ENCODE peak calls at places on chromosomes 16 and 17, in four cellular contexts. L, I, Q and B are unnamed samples.

GRCh38 chr16:49343291-49343690 is 30.3 kb upstream of the C16orf78 start:
- DNase-seq in Q (no peak), I (no peak), L (no peak), B (no peak)

GRCh38 chr16:30652005-30652296 is 1.2 kb downstream of the PRR14 start:
- DNase-seq in I (no peak), L (no peak), Q (no peak), B (no peak)

GRCh38 chr16:17845031-17845430 is 374.3 kb upstream of the XYLT1 start:
- DNase-seq in Q (no peak), I (no peak), L (no peak), B (no peak)

GRCh38 chr16:77876776-77877175 is 88.4 kb downstream of the VAT1L start:
- DNase-seq in Q (no peak), L (no peak), I (no peak), B (no peak)

GRCh38 chr17:1201132-1201702 is 21.4 kb upstream of the ABR start:
- DNase-seq in I (no peak), Q (no peak), L (no peak), B (no peak)

GRCh38 chr17:51164911-51165679 is 1.1 kb upstream of the NME2 start:
- DNase-seq in Q (no peak), L (peak), I (no peak), B (no peak)

GRCh38 chr16:70717817-70718216 is 32.0 kb upstream of the MTSS2 start:
- DNase-seq in L (no peak), I (no peak), Q (no peak), B (no peak)

GRCh38 chr17:1083451-1084187 is 86.7 kb downstream of the TIMM22 start:
- DNase-seq in I (peak), Q (no peak), L (peak), B (no peak)

GRCh38 chr16:86298166-86299131 is 211.9 kb upstream of the FOXF1 start:
- DNase-seq in L (no peak), I (no peak), Q (no peak), B (peak)

GRCh38 chr17:1830288-1830687 is 483 bp downstream of the RPA1 start:
- DNase-seq in I (no peak), L (peak), Q (no peak), B (no peak)

GRCh38 chr17:8326591-8327583 is 12.8 kb upstream of the ODF4 start:
- DNase-seq in Q (no peak), I (peak), L (no peak), B (peak)

GRCh38 chr17:74652020-74652419 is 28.5 kb upstream of the CD300E start:
- DNase-seq in L (no peak), I (no peak), Q (no peak), B (no peak)

GRCh38 chr16:56041556-56042140 is 149.6 kb upstream of the GNAO1 start:
- DNase-seq in L (no peak), I (peak), Q (no peak), B (no peak)

GRCh38 chr16:66881014-66881417 is 701 bp downstream of the PDP2 start:
- DNase-seq in Q (no peak), L (no peak), I (no peak), B (no peak)

GRCh38 chr16:74698220-74698619 is 2.4 kb downstream of the MLKL start:
- DNase-seq in I (no peak), L (no peak), Q (no peak), B (no peak)

GRCh38 chr17:20022701-20023100 is 13.5 kb downstream of the SPECC1 start:
- DNase-seq in L (no peak), I (no peak), Q (no peak), B (no peak)

GRCh38 chr17:68512247-68512966 is at the start of gene PRKAR1A:
- DNase-seq in Q (peak), I (peak), L (peak), B (peak)

GRCh38 chr17:2271985-2272702 is 31.4 kb downstream of the SMG6 start:
- DNase-seq in Q (no peak), I (no peak), L (no peak), B (no peak)

GRCh38 chr16:83981799-83982198 is 13.8 kb downstream of the NECAB2 start:
- DNase-seq in L (no peak), Q (no peak), I (no peak), B (no peak)

GRCh38 chr16:64952177-64952576 is 169.7 kb downstream of the CDH11 start:
- DNase-seq in Q (no peak), L (no peak), I (no peak), B (no peak)

GRCh38 chr17:14201595-14201994 is 35.1 kb downstream of the CDRT15 start:
- DNase-seq in I (no peak), L (no peak), Q (no peak), B (no peak)